ENCODE peak calls at places on chromosome 19, in five cellular contexts. Y is thyroid gland, X is cardiac muscle cell, R is testis, T is body of pancreas. D is an unnamed sample. For H3K36me3, the result is how much of the 10 kb centered on the place peaks cover.

GRCh38 chr19:45138303-45138751 is 22.5 kb downstream of the NKPD1 start:
- DNase-seq in Y (peak), X (no peak), R (no peak), T (no peak), D (no peak)

GRCh38 chr19:29785955-29786589 is 25.7 kb upstream of the CCNE1 start:
- DNase-seq in Y (no peak), X (no peak), R (no peak), T (no peak), D (no peak)

GRCh38 chr19:51020988-51021651 is 1.6 kb upstream of the KLK10 start:
- DNase-seq in Y (peak), X (peak), R (peak), T (peak), D (peak)

GRCh38 chr19:55579766-55580621 is 654 bp downstream of the ZNF579 start:
- DNase-seq in Y (peak), X (peak), R (no peak), T (no peak), D (no peak)

GRCh38 chr19:37361994-37362393 is 8.9 kb upstream of the ZNF527 start:
- DNase-seq in Y (peak), X (peak), R (no peak), T (no peak), D (no peak)

GRCh38 chr19:33861950-33862349 is 65.3 kb downstream of the KCTD15 start:
- DNase-seq in Y (no peak), X (no peak), R (no peak), T (peak), D (no peak)

GRCh38 chr19:29694669-29695627 is 20.1 kb downstream of the C19orf12 start:
- DNase-seq in Y (peak), X (peak), R (peak), T (peak), D (peak)

GRCh38 chr19:12647490-12648071 is 19.0 kb downstream of the MAN2B1 start:
- DNase-seq in Y (peak), X (peak), R (peak), T (peak), D (peak)

GRCh38 chr19:29106353-29106885 is 106.5 kb downstream of the UQCRFS1 start:
- DNase-seq in Y (no peak), X (no peak), R (no peak), T (no peak), D (no peak)

GRCh38 chr19:50322234-50322633 is 6.9 kb downstream of the KCNC3 start:
- DNase-seq in Y (no peak), X (no peak), R (no peak), T (no peak), D (no peak)

GRCh38 chr19:42401365-42402303 is 11.5 kb upstream of the CNFN start:
- DNase-seq in Y (peak), X (peak), R (peak), T (peak), D (peak)

GRCh38 chr19:11598103-11598483 is 810 bp downstream of the ZNF627 start:
- DNase-seq in Y (no peak), X (no peak), R (no peak), T (no peak), D (no peak)

GRCh38 chr19:10568444-10568825 is 344 bp downstream of the CDKN2D start:
- DNase-seq in Y (peak), X (no peak), R (no peak), T (peak), D (peak)

GRCh38 chr19:590396-590745 is 690 bp downstream of the HCN2 start:
- DNase-seq in Y (no peak), X (peak), R (no peak), T (no peak), D (no peak)

GRCh38 chr19:29404951-29405727 is 120.7 kb upstream of the VSTM2B start:
- DNase-seq in Y (no peak), X (no peak), R (peak), T (no peak), D (no peak)

GRCh38 chr19:11254662-11255061 is 7.7 kb downstream of the DOCK6 start:
- DNase-seq in Y (no peak), X (no peak), R (no peak), T (no peak), D (no peak)

GRCh38 chr19:6279931-6280591 is at the start of gene MLLT1:
- DNase-seq in Y (peak), X (peak), R (peak), T (peak), D (peak)

GRCh38 chr19:32688315-32688714 is 3.3 kb upstream of the NUDT19 start:
- DNase-seq in Y (no peak), X (no peak), R (peak), T (no peak), D (peak)

GRCh38 chr19:47229674-47230121 is 1.3 kb downstream of the BBC3 start:
- DNase-seq in Y (peak), X (no peak), R (peak), T (no peak), D (no peak)

GRCh38 chr19:19539738-19540703 is 2.0 kb downstream of the CILP2 start:
- DNase-seq in Y (peak), X (peak), R (peak), T (peak), D (peak)

GRCh38 chr19:27975419-27976005 is 1237.4 kb downstream of the UQCRFS1 start:
- DNase-seq in Y (no peak), X (no peak), R (no peak), T (no peak), D (no peak)

GRCh38 chr19:11814707-11815050 is 606 bp downstream of the ZNF440 start:
- DNase-seq in Y (no peak), X (peak), R (no peak), T (no peak), D (no peak)

GRCh38 chr19:1986357-1987162 is 29.0 kb downstream of the BTBD2 start:
- DNase-seq in Y (no peak), X (no peak), R (no peak), T (no peak), D (no peak)
- H3K4me3 ChIP-seq in Y (no peak), X (no peak), R (no peak), T (no peak), D (no peak)

DNA sequence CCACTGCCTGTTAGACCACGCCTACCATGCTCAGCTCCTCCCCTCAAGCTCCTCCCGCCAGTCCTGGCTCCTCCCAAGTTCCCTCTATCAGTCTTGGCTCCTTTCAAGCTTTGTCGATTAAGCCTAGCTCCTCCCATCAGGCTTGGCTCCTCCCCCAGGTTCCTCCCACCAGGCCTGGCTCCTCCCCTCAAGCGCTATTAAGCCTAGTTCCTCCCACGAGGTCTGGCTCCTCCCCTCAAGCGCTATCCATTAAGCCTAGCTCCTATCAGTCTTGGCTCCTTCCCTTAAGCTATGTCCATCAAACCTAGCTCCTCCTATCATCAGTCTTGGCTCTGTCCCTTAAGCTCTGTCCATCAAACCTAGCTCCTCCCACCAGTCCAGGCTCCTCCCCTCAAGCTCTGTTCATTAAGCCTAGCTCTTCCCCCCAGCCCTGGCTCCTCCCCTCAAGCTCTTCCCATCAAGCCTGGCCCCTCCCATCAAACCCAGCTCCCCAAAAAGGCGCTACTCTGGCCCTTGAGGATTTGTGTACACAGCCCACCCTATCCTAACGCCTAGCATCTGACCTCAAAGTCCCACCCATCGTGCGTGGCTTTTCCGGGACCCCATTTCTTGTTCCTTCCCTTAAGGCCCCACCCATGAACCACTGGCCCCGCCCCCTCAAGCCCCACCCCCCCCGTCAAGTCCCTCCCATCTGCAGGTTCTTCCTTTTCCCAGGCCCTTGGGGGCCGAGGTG is 10.0 kb downstream of the CAMSAP3 start:
- DNase-seq in Y (no peak), X (peak), R (peak), T (no peak), D (no peak)
- TF ChIP-seq CTCF in Y (no peak), X (no peak), R (no peak), T (no peak), D (no peak)

GRCh38 chr19:15269806-15270205 is 37.6 kb upstream of the EPHX3 start:
- DNase-seq in Y (no peak), X (no peak), R (no peak), T (no peak), D (no peak)
- H3K36me3 ChIP-seq in Y (under half), X (under half), R (under half), T (under half), D (half or more)

DNA sequence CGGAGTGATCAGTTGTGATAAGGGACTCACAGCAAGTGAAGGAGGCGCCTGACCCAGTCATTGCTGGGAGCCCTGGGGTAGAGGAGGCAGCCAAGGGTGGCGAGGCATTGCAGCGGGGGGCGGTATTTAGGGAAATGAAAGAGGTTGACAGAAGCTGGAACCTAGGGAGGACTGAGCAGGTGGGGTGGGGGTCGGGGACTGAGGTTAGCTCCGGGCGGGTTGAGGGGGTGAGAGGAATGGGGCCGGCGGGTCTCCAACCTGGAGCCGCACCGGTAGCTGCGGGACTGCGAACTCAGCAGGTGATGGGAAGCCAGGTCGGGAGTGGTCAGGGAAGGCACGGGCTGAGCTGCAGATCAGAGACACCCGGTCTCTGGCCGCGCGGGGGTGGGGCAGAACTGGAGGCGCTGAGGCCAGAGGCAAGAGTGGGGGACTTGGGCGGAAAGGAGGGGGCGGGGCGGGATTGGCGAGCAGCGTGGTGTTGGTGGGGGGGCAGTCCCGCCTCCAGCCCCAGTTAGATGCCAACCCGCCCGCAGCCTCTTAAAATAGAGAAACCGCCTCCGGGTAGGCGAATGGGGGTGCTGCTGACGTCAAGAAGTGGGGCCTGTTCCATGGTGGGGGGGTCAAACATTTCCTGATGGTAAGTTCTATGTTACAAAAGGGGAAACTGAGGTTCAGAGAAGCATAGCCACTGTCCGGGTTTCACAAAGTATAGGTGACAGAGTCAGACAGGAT is 1.5 kb downstream of the MAST3 start:
- DNase-seq in Y (peak), X (no peak), R (no peak), T (no peak), D (peak)
- H3K4me3 ChIP-seq in Y (no peak), X (no peak), R (no peak), T (no peak), D (peak)

D was measured in stomach.